ENCODE peak calls at places on chromosomes 3 and 15, in ten cellular contexts. E is fibroblast of pulmonary artery, V is omental fat pad, X is fibroblast of mammary gland, H is GM12865, R is neural progenitor cell, F is HFFc6, I is fibroblast of lung, G is PC-3, O is foreskin fibroblast. A is an unnamed sample.

GRCh38 chr3:25420885-25421284 is 7.2 kb upstream of the RARB start:
- DNase-seq in F (no peak), I (no peak), G (peak), E (no peak), O (no peak), X (peak), V (no peak), R (no peak), H (no peak), A (no peak)

GRCh38 chr15:54082836-54083492 is 104.7 kb downstream of the UNC13C start:
- DNase-seq in H (peak), R (peak), V (no peak), O (no peak), G (peak), X (peak), F (no peak), E (peak), I (no peak), A (peak)

GRCh38 chr3:78140866-78141658 is 1101.2 kb downstream of the ROBO2 start:
- DNase-seq in E (peak), G (peak), R (no peak), V (no peak), F (peak), X (peak), O (peak), I (peak), H (no peak), A (no peak)

GRCh38 chr3:106078635-106079034 is 209.8 kb upstream of the CBLB start:
- DNase-seq in R (no peak), X (no peak), I (no peak), G (no peak), H (no peak), F (no peak), O (no peak), V (no peak), E (no peak), A (no peak)

GRCh38 chr3:134242649-134243637 is 7.7 kb downstream of the RYK start:
- DNase-seq in G (peak), E (peak), X (peak), F (peak), R (no peak), V (no peak), O (peak), H (no peak), I (peak), A (no peak)

GRCh38 chr3:164537485-164537884 is 540.8 kb downstream of the SI start:
- DNase-seq in G (no peak), O (no peak), E (no peak), X (no peak), V (no peak), I (no peak), H (no peak), F (no peak), R (no peak), A (no peak)

GRCh38 chr3:21901504-21901903 is 150.5 kb upstream of the ZNF385D start:
- DNase-seq in V (no peak), O (no peak), G (peak), H (no peak), E (no peak), F (no peak), I (no peak), R (no peak), X (no peak), A (no peak)

GRCh38 chr15:64478863-64479262 is 18.5 kb downstream of the ZNF609 start:
- DNase-seq in X (peak), I (no peak), V (no peak), H (no peak), G (no peak), R (no peak), F (no peak), E (peak), O (no peak), A (no peak)

GRCh38 chr3:87370007-87370406 is 93.6 kb upstream of the POU1F1 start:
- DNase-seq in F (no peak), X (no peak), E (no peak), G (no peak), H (no peak), O (no peak), R (no peak), I (peak), V (no peak), A (no peak)

GRCh38 chr3:112734718-112735350 is 93.9 kb upstream of the CCDC80 start:
- DNase-seq in E (peak), F (peak), H (peak), G (peak), I (peak), O (peak), V (peak), R (peak), X (peak), A (peak)

GRCh38 chr3:48428088-48428862 is 1.6 kb downstream of the PLXNB1 start:
- DNase-seq in E (no peak), I (no peak), H (no peak), G (peak), V (no peak), F (no peak), R (peak), O (no peak), X (no peak), A (no peak)

GRCh38 chr3:46145147-46145546 is 63.0 kb downstream of the CCR1 start:
- DNase-seq in H (no peak), O (no peak), R (no peak), F (no peak), E (no peak), V (no peak), G (no peak), I (no peak), X (no peak), A (no peak)

GRCh38 chr3:159907828-159908227 is 80.8 kb upstream of the IL12A start:
- DNase-seq in F (no peak), O (no peak), V (no peak), G (no peak), H (peak), R (no peak), I (no peak), E (no peak), X (no peak), A (no peak)

GRCh38 chr15:82810863-82811421 is 1.5 kb downstream of the WHAMM start:
- DNase-seq in F (no peak), V (no peak), O (no peak), I (no peak), R (no peak), G (peak), E (peak), X (no peak), H (peak), A (no peak)

GRCh38 chr3:107796786-107797185 is 274.0 kb downstream of the BBX start:
- DNase-seq in F (no peak), E (peak), X (peak), O (peak), G (no peak), R (no peak), V (no peak), H (no peak), I (peak), A (no peak)

GRCh38 chr3:191721983-191722382 is 261.0 kb downstream of the PYDC2 start:
- DNase-seq in I (peak), G (peak), R (no peak), E (no peak), O (no peak), X (no peak), H (no peak), V (no peak), F (no peak), A (no peak)

GRCh38 chr15:79455943-79456342 is 23.8 kb downstream of the MINAR1 start:
- DNase-seq in V (no peak), O (no peak), E (no peak), G (no peak), R (no peak), X (no peak), I (no peak), F (no peak), H (no peak), A (no peak)

GRCh38 chr15:58677426-58677825 is 72.1 kb downstream of the ADAM10 start:
- DNase-seq in O (no peak), G (no peak), H (no peak), R (no peak), X (no peak), E (no peak), I (no peak), V (no peak), F (no peak), A (no peak)
- TF ChIP-seq CTCF in O (no peak), G (no peak), H (no peak), R (no peak), X (no peak), E (no peak), I (no peak), V (no peak), F (no peak), A (no peak)

GRCh38 chr15:63157891-63158431 is 684 bp upstream of the RPS27L start:
- DNase-seq in H (peak), X (peak), R (peak), V (peak), E (peak), F (peak), O (peak), G (peak), I (peak), A (peak)
- TF ChIP-seq CTCF in H (no peak), X (peak), R (no peak), V (no peak), E (peak), F (peak), O (peak), G (no peak), I (peak), A (no peak)

GRCh38 chr15:40506964-40507571 is 36.3 kb downstream of the CHST14 start:
- DNase-seq in F (peak), V (peak), X (peak), R (peak), O (peak), E (peak), G (peak), I (peak), H (peak), A (peak)
- TF ChIP-seq CTCF in F (peak), V (no peak), X (peak), R (peak), O (peak), E (peak), G (peak), I (peak), H (peak), A (no peak)

GRCh38 chr15:99105516-99106341 is 849 bp downstream of the SYNM start:
- DNase-seq in I (peak), E (peak), V (no peak), G (no peak), O (peak), H (peak), F (peak), X (peak), R (peak), A (peak)
- TF ChIP-seq CTCF in I (no peak), E (no peak), V (no peak), G (no peak), O (no peak), H (peak), F (no peak), X (no peak), R (no peak), A (no peak)

GRCh38 chr15:34213690-34214089 is 3.8 kb upstream of the KATNBL1 start:
- DNase-seq in G (no peak), H (no peak), F (no peak), I (no peak), X (no peak), R (no peak), V (no peak), E (no peak), O (no peak), A (no peak)
- TF ChIP-seq CTCF in G (peak), H (no peak), F (no peak), I (no peak), X (no peak), R (no peak), V (no peak), E (no peak), O (no peak), A (no peak)

GRCh38 chr3:43345877-43346276 is 59.5 kb downstream of the SNRK start:
- DNase-seq in I (peak), V (no peak), H (no peak), E (peak), F (peak), O (peak), X (peak), G (no peak), R (no peak), A (no peak)

GRCh38 chr3:43347774-43348173 is 61.4 kb downstream of the SNRK start:
- DNase-seq in X (no peak), F (no peak), V (no peak), H (no peak), I (no peak), E (no peak), R (no peak), G (no peak), O (no peak), A (no peak)

GRCh38 chr3:43346990-43347749 is 60.8 kb downstream of the SNRK start:
- DNase-seq in G (no peak), O (no peak), H (no peak), X (no peak), R (no peak), E (no peak), V (no peak), F (no peak), I (peak), A (no peak)

GRCh38 chr3:43349759-43350158 is 63.4 kb downstream of the SNRK start:
- DNase-seq in E (no peak), X (peak), F (no peak), O (no peak), V (no peak), G (no peak), I (peak), R (no peak), H (no peak), A (no peak)

DNA sequence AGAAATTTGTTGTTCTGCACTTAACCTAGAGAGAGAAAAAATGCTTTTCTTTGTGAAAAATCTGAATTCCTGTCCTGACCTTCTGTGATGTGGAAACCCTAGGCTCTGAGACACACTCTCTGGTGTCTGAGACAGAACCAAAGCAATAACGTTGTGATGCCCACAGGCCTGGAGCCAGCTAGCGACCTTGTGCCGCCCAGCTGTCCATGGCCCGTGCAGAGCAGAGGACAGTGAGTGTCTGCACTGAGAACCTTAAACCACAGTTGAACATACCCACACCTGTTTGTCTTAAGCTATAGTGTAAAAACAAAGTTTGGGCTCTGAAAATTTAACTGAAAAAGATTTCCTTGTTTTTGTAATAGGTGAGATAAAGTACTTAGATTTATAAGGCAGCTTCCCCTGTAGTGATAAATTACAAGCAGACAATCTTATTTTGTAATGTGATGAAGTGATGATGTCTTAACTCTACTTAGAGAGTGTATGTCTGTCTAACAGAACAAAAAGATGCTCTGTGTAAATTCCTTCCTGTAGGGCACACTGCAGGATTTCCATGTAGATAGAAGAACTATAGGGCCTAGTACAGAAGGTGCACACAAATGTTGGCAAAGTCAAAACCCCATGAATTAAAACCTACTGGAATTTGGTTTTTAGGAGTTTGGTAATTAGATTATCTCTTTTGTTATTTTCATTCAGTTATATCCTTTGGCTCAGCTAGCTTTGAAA is 62.7 kb downstream of the SNRK start:
- DNase-seq in G (no peak), I (no peak), V (no peak), F (no peak), X (no peak), R (no peak), E (no peak), O (no peak), H (no peak), A (no peak)
- TF ChIP-seq CTCF in G (no peak), I (no peak), V (no peak), F (no peak), X (no peak), R (no peak), E (no peak), O (no peak), H (no peak), A (no peak)

DNA sequence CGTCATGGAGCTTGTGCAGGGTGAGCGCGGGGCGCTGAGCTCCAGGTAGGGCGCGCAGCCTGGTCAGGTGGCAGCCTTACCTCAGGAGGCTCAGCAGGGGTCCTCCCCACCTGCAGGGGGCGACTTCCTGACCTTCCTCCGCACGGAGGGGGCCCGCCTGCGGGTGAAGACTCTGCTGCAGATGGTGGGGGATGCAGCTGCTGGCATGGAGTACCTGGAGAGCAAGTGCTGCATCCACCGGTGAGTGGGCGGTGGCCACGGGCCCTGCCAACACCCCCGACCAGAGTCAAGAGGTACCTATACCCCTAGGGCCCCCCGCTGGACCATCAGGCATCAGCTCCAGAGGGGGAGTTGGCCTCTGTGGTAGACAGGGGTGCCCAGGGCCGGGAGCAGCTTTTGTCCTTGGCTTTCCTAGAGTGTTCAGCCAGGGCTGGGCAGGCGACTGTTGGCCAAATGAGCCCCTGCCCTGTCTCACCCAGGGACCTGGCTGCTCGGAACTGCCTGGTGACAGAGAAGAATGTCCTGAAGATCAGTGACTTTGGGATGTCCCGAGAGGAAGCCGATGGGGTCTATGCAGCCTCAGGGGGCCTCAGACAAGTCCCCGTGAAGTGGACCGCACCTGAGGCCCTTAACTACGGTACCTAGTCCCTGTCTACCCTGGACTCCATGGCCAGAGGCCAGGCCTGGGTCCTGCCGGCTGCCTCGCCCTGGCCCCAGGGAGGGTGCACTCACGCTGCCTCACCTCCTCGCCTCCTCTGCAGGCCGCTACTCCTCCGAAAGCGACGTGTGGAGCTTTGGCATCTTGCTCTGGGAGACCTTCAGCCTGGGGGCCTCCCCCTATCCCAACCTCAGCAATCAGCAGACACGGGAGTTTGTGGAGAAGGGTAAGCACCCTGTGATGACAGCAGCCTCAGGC is 9.1 kb downstream of the FES start:
- DNase-seq in V (no peak), I (no peak), O (no peak), H (no peak), F (no peak), R (no peak), X (no peak), E (no peak), G (no peak), A (no peak)
- TF ChIP-seq CTCF in V (no peak), I (no peak), O (no peak), H (no peak), F (peak), R (no peak), X (no peak), E (no peak), G (peak), A (no peak)

GRCh38 chr15:33293619-33294309 is 17.0 kb upstream of the RYR3 start:
- DNase-seq in X (peak), E (peak), V (no peak), F (no peak), O (no peak), G (peak), H (no peak), R (no peak), I (peak), A (no peak)
- TF ChIP-seq CTCF in X (no peak), E (no peak), V (no peak), F (no peak), O (no peak), G (no peak), H (no peak), R (no peak), I (no peak), A (no peak)

DNA sequence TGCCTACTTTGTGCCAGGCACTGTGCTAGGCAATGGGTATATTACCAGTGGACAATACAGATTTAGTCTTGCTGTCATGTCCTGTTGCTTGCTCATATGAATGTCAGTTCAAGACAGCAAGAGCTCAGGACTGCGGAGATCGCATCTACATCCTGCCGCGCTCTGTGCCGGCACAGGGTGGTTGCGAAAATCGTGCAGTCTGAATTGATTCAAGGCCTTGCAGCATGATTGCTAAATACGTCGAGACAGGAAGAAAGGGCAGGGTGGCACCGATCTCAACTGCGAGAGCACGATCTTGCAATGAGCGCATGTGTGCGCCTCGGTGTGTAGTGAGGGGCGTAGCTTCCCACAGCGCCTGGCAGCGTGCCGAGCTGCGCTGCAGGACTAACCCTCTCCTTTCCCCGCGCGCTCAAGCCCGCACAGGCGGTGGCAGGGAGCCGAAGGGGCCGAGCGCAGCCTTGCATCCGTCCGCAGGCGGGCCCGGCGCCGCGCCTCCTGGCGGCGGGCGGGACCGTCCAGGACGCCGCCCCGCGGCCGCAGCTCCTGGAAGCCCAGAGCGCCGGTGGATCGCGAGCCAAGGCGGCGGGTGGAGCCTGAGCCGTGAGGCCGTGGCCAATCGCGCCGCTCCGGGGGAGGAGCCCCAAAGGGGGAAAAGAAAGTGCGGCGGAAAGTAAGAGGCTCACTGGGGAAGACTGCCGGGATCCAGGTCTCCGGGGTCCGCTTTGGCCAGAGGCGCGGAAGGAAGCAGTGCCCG is at the start of gene IL1RAP:
- DNase-seq in I (peak), R (peak), O (peak), F (peak), V (peak), E (peak), G (peak), X (peak), H (peak), A (peak)
- TF ChIP-seq CTCF in I (peak), R (peak), O (peak), F (peak), V (no peak), E (no peak), G (peak), X (no peak), H (peak), A (peak)